ENCODE peak calls at places on chromosomes 16 and 17, in four cellular contexts. Y is gastrocnemius medialis, T is heart right ventricle, Z is pons. O is an unnamed sample.

GRCh38 chr16:8898660-8899318 is 16.6 kb downstream of the LITAFD start:
- DNase-seq in Y (no peak), T (no peak), Z (no peak), O (no peak)

GRCh38 chr16:14111713-14112538 is 40.8 kb downstream of the MRTFB start:
- DNase-seq in Y (no peak), T (peak), Z (no peak), O (no peak)

GRCh38 chr17:50153650-50154575 is 3.4 kb upstream of the PPP1R9B start:
- DNase-seq in Y (no peak), T (peak), Z (no peak), O (peak)

GRCh38 chr17:61398721-61399130 is 917 bp upstream of the TBX2 start:
- DNase-seq in Y (no peak), T (no peak), Z (no peak), O (no peak)

GRCh38 chr16:87603684-87604571 is 1.6 kb downstream of the JPH3 start:
- DNase-seq in Y (no peak), T (no peak), Z (no peak), O (no peak)

GRCh38 chr16:75230471-75231110 is 11.8 kb downstream of the CTRB1 start:
- DNase-seq in Y (peak), T (no peak), Z (no peak), O (no peak)

GRCh38 chr16:81816793-81817210 is 37.7 kb downstream of the PLCG2 start:
- DNase-seq in Y (no peak), T (no peak), Z (no peak), O (no peak)

GRCh38 chr17:61340431-61340830 is 59.2 kb upstream of the TBX2 start:
- DNase-seq in Y (no peak), T (no peak), Z (no peak), O (no peak)

GRCh38 chr16:81532491-81533174 is 88.0 kb downstream of the CMIP start:
- DNase-seq in Y (no peak), T (no peak), Z (no peak), O (no peak)

GRCh38 chr16:17287401-17287800 is 183.4 kb downstream of the XYLT1 start:
- DNase-seq in Y (no peak), T (no peak), Z (no peak), O (no peak)

GRCh38 chr16:24149102-24149501 is 107.0 kb upstream of the CACNG3 start:
- DNase-seq in Y (no peak), T (no peak), Z (no peak), O (no peak)

GRCh38 chr16:81384006-81384405 is 60.6 kb upstream of the CMIP start:
- DNase-seq in Y (no peak), T (no peak), Z (peak), O (no peak)

GRCh38 chr17:60086822-60087591 is 8.3 kb upstream of the HEATR6 start:
- DNase-seq in Y (no peak), T (no peak), Z (no peak), O (no peak)

GRCh38 chr17:16906670-16907069 is 65.2 kb downstream of the TNFRSF13B start:
- DNase-seq in Y (no peak), T (no peak), Z (no peak), O (no peak)

GRCh38 chr17:45279898-45280297 is 18.0 kb upstream of the SPATA32 start:
- DNase-seq in Y (no peak), T (no peak), Z (no peak), O (no peak)

GRCh38 chr17:62923515-62924150 is 42.4 kb upstream of the TANC2 start:
- DNase-seq in Y (no peak), T (no peak), Z (no peak), O (no peak)

GRCh38 chr17:43418441-43419374 is 19.9 kb downstream of the ARL4D start:
- DNase-seq in Y (no peak), T (no peak), Z (no peak), O (peak)

GRCh38 chr16:46573008-46573833 is 48.0 kb downstream of the SHCBP1 start:
- DNase-seq in Y (no peak), T (no peak), Z (no peak), O (no peak)

GRCh38 chr17:60678118-60678444 is 430 bp downstream of the BCAS3 start:
- DNase-seq in Y (no peak), T (no peak), Z (no peak), O (no peak)

GRCh38 chr17:69375229-69375628 is 39.3 kb upstream of the MAP2K6 start:
- DNase-seq in Y (no peak), T (no peak), Z (no peak), O (no peak)

GRCh38 chr17:41527076-41528023 is 758 bp downstream of the KRT19 start:
- DNase-seq in Y (no peak), T (no peak), Z (no peak), O (no peak)

GRCh38 chr16:27246439-27246838 is 22.1 kb downstream of the NSMCE1 start:
- DNase-seq in Y (no peak), T (no peak), Z (no peak), O (no peak)